ENCODE peak calls at places on chromosomes 2 and 18, in five cellular contexts. L is endothelial cell of umbilical vein, K is neural crest cell, A is GM06990, J is nephron progenitor cell. Z is an unnamed sample.

GRCh38 chr2:215843579-215843978 is 169.8 kb downstream of the MREG start:
- DNase-seq in A (no peak), L (peak; percentile 88), J (no peak), K (no peak), Z (no peak)

GRCh38 chr2:9983413-9984216 is 32.1 kb downstream of the GRHL1 start:
- DNase-seq in L (no peak), J (no peak), A (no peak), K (no peak), Z (no peak)

GRCh38 chr2:110955546-110955945 is 165.2 kb upstream of the BCL2L11 start:
- DNase-seq in K (no peak), J (no peak), L (no peak), A (no peak), Z (no peak)

GRCh38 chr2:131125195-131125757 is 20.1 kb downstream of the PLEKHB2 start:
- DNase-seq in K (no peak), L (no peak), A (no peak), J (no peak), Z (no peak)

GRCh38 chr2:137093116-137093515 is 327.8 kb downstream of the THSD7B start:
- DNase-seq in J (no peak), A (no peak), K (no peak), L (no peak), Z (no peak)

GRCh38 chr2:72024451-72025175 is 123.0 kb downstream of the CYP26B1 start:
- DNase-seq in J (no peak), K (no peak), A (no peak), L (no peak), Z (no peak)

GRCh38 chr2:238897122-238897880 is 49.4 kb downstream of the TWIST2 start:
- DNase-seq in L (no peak), J (no peak), A (no peak), K (no peak), Z (no peak)

GRCh38 chr2:102251042-102251848 is 60.1 kb upstream of the IL1RL1 start:
- DNase-seq in A (peak; percentile 28), J (peak; percentile 69), K (peak; percentile 43), L (peak; percentile 23), Z (peak; percentile 57)

GRCh38 chr2:101830555-101830954 is 133.0 kb downstream of the MAP4K4 start:
- DNase-seq in A (peak; percentile 26), L (peak; percentile 44), J (no peak), K (no peak), Z (peak; percentile 75)

GRCh38 chr2:49978341-49978740 is 824.0 kb upstream of the FSHR start:
- DNase-seq in L (no peak), J (no peak), K (no peak), A (no peak), Z (no peak)

GRCh38 chr2:140023291-140023690 is 1243.1 kb upstream of the NXPH2 start:
- DNase-seq in K (no peak), J (no peak), L (no peak), A (no peak), Z (no peak)

GRCh38 chr2:54675738-54676137 is 47.7 kb upstream of the EML6 start:
- DNase-seq in L (peak; percentile 21), J (no peak), A (no peak), K (no peak), Z (no peak)

GRCh38 chr2:119837759-119838158 is 78.0 kb downstream of the PTPN4 start:
- DNase-seq in K (no peak), J (no peak), L (no peak), A (no peak), Z (no peak)

GRCh38 chr2:203804070-203804469 is 63.5 kb upstream of the CTLA4 start:
- DNase-seq in K (no peak), A (no peak), L (no peak), J (no peak), Z (no peak)

GRCh38 chr18:61546598-61546997 is 213.4 kb downstream of the CDH20 start:
- DNase-seq in K (no peak), L (peak; percentile 25), A (no peak), J (no peak), Z (no peak)

GRCh38 chr2:54454922-54455583 is 1.1 kb upstream of the SPTBN1 start:
- DNase-seq in K (peak; percentile 6), A (peak; percentile 16), J (peak; percentile 29), L (peak; percentile 35), Z (no peak)

GRCh38 chr18:23845988-23846630 is 156.9 kb downstream of the LAMA3 start:
- DNase-seq in A (no peak), L (no peak), J (no peak), K (no peak), Z (no peak)

GRCh38 chr18:80023173-80023572 is 11.1 kb upstream of the RBFA start:
- DNase-seq in L (no peak), A (no peak), J (no peak), K (no peak), Z (no peak)

DNA sequence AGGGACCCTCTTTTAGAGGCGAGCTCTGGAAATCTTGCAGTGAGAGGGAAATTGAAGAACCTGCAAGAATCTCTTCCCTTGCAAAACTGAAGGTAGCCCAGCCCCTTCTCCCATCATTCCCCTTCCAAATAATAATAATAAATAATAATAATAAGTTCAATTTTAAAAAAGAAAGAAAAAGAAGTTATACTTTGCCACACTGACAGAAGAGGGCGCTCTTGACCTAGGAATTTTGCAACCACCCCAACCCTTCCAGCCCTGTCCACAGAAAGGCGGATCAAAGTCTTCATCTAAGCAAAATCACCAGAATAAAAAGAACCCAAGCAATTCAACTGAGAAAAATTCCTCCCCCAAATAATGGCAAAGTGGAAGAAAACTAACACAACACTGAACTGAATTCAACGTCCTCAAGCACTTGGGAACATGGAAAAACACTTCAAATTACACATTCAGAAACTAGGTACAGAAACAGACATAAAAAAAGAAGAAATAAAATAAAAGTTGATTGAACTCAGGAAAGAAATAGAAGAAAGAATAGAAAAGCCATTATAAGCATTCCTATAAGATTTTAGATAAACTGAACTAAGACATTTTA is 98.9 kb upstream of the GLS start:
- DNase-seq in J (peak; percentile 62), K (peak; percentile 52), L (peak; percentile 76), A (peak; percentile 6), Z (peak; percentile 71)
- TF ChIP-seq CTCF in J (peak; percentile 58), K (peak; percentile 82), L (peak; percentile 53), A (peak; percentile 51), Z (peak; percentile 46)

GRCh38 chr2:220053919-220054318 is 426.5 kb downstream of the SLC4A3 start:
- DNase-seq in L (no peak), J (no peak), K (no peak), A (no peak), Z (peak; percentile 9)
- TF ChIP-seq CTCF in L (no peak), J (peak; percentile 19), K (peak; percentile 55), A (no peak), Z (peak; percentile 19)

GRCh38 chr2:227360351-227360750 is 18.8 kb downstream of the TM4SF20 start:
- DNase-seq in A (no peak), L (no peak), K (no peak), J (no peak), Z (no peak)

GRCh38 chr2:227366861-227367800 is 12.0 kb downstream of the TM4SF20 start:
- DNase-seq in K (no peak), J (no peak), L (no peak), A (no peak), Z (no peak)

GRCh38 chr2:227365833-227366232 is 13.3 kb downstream of the TM4SF20 start:
- DNase-seq in J (no peak), A (no peak), L (no peak), K (no peak), Z (no peak)

DNA sequence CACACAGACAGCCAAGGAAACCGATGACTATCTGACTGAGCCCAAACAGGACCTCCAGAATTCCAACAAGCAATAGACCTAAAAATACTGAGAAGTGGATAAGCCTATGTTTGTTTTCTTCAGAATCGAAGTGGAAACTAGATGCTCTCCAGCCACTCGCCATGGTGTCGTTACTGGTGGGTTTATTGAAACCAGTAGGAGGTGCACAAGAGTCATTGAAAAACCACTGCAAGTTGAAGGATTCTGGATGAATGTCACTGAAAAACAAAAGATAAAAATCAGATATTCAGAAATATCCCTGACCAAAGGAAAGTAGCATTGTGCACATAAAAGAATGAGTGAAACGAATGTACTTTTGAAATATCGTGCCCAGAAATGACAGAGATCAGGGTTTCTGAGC is 15.3 kb downstream of the TM4SF20 start:
- DNase-seq in K (no peak), J (no peak), L (no peak), A (no peak), Z (peak; percentile 17)
- TF ChIP-seq CTCF in K (peak; percentile 29), J (no peak), L (no peak), A (peak; percentile 22), Z (peak; percentile 21)

GRCh38 chr18:464311-464659 is 36.2 kb downstream of the COLEC12 start:
- DNase-seq in A (no peak), K (no peak), L (no peak), J (no peak), Z (no peak)

GRCh38 chr18:470661-471501 is 29.6 kb downstream of the COLEC12 start:
- DNase-seq in K (no peak), A (no peak), J (no peak), L (peak; percentile 57), Z (no peak)

GRCh38 chr18:473687-474265 is 26.7 kb downstream of the COLEC12 start:
- DNase-seq in L (no peak), K (no peak), J (no peak), A (no peak), Z (no peak)

GRCh38 chr18:471701-472100 is 28.8 kb downstream of the COLEC12 start:
- DNase-seq in L (no peak), J (no peak), K (no peak), A (no peak), Z (no peak)

DNA sequence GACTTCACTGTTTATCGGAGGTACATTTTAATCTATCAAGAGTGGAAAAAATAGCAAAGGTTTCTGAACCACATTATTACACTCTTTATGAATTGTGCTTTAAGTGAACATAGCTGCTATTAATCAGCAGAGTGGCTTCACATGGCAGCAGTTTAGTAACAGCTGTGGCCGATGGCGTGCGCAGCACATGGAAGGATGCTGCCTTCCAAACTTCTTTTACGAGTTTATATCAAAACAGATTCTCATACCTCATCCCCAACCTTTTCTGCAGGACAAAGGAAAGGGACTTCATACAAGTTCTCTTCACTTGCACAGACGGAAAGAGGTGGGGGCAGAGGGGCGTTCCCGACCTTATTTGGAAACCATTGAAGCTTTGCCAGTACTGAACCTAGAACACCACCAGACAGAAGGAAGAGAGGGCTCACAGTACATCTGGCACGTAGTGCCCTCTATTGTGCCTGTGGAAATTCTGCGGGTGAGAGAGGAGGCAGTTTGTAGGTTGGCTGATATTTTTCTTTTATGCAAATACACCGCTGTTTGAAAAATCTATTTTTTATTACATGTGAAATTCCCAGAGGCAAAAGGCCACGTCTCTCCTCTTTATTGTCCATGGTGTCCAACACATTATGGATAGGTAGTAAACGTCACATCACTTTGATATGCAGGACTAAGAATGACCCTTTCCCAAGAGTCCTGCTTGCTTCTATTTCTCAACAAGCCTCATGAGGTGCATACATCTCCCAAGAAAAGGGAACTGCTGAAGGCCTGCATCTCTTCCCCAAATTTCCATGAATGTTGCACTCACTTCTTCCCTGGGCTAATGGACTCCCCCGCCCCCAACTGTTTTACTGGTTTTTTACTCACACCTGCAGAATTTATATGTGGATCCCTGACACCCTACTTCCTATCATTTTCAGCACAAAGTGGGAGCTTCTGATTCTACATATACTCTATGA is 31.4 kb downstream of the COLEC12 start:
- DNase-seq in J (no peak), L (no peak), K (no peak), A (no peak), Z (no peak)
- TF ChIP-seq CTCF in J (no peak), L (no peak), K (no peak), A (no peak), Z (no peak)

GRCh38 chr2:18200771-18201170 is 322.3 kb downstream of the KCNS3 start:
- DNase-seq in J (no peak), L (no peak), K (no peak), A (no peak), Z (no peak)
- TF ChIP-seq CTCF in J (no peak), L (no peak), K (no peak), A (no peak), Z (no peak)